ENCODE peak calls at places on chromosome 5, in four cellular contexts. One of them, this sample, is unnamed. For H3K4me1, the result is how much of the 10 kb centered on the place peaks cover.

GRCh38 chr5:177495243-177496060 is 2.0 kb downstream of the PDLIM7 start:
- DNase-seq in adipocyte: peak
- DNase-seq in right cardiac atrium: peak
- DNase-seq in upper lobe of right lung: peak
- DNase-seq in this sample: peak

GRCh38 chr5:115461506-115462290 is 82.9 kb downstream of the FEM1C start:
- DNase-seq in upper lobe of right lung: no peak
- DNase-seq in adipocyte: peak
- DNase-seq in right cardiac atrium: no peak
- DNase-seq in this sample: no peak

GRCh38 chr5:169808118-169808581 is 171.1 kb downstream of the DOCK2 start:
- DNase-seq in upper lobe of right lung: no peak
- DNase-seq in adipocyte: no peak
- DNase-seq in right cardiac atrium: no peak
- DNase-seq in this sample: peak

GRCh38 chr5:42502613-42503470 is 79.6 kb downstream of the GHR start:
- DNase-seq in adipocyte: peak
- DNase-seq in upper lobe of right lung: no peak
- DNase-seq in right cardiac atrium: no peak
- DNase-seq in this sample: no peak

GRCh38 chr5:132298305-132298704 is 4.1 kb downstream of the SLC22A4 start:
- DNase-seq in upper lobe of right lung: no peak
- DNase-seq in right cardiac atrium: no peak
- DNase-seq in adipocyte: peak
- DNase-seq in this sample: no peak

GRCh38 chr5:159240301-159240870 is 22.7 kb upstream of the UBLCP1 start:
- DNase-seq in right cardiac atrium: no peak
- DNase-seq in adipocyte: peak
- DNase-seq in upper lobe of right lung: no peak
- DNase-seq in this sample: no peak

GRCh38 chr5:173429489-173430150 is 101.4 kb upstream of the STC2 start:
- DNase-seq in upper lobe of right lung: no peak
- DNase-seq in adipocyte: no peak
- DNase-seq in right cardiac atrium: no peak
- DNase-seq in this sample: no peak

GRCh38 chr5:27594141-27594540 is 555.8 kb upstream of the CDH9 start:
- DNase-seq in upper lobe of right lung: no peak
- DNase-seq in adipocyte: no peak
- DNase-seq in right cardiac atrium: no peak
- DNase-seq in this sample: no peak

GRCh38 chr5:39668980-39669379 is 244.2 kb upstream of the DAB2 start:
- DNase-seq in adipocyte: no peak
- DNase-seq in upper lobe of right lung: no peak
- DNase-seq in right cardiac atrium: no peak
- DNase-seq in this sample: no peak

GRCh38 chr5:151454166-151454565 is 6.8 kb downstream of the SLC36A1 start:
- DNase-seq in upper lobe of right lung: no peak
- DNase-seq in adipocyte: peak
- DNase-seq in right cardiac atrium: no peak
- DNase-seq in this sample: no peak

GRCh38 chr5:73250645-73251044 is 77.7 kb downstream of the TMEM174 start:
- DNase-seq in right cardiac atrium: no peak
- DNase-seq in adipocyte: no peak
- DNase-seq in upper lobe of right lung: no peak
- DNase-seq in this sample: no peak

GRCh38 chr5:65809817-65810531 is 88.0 kb downstream of the NLN start:
- DNase-seq in right cardiac atrium: peak
- DNase-seq in upper lobe of right lung: no peak
- DNase-seq in adipocyte: peak
- DNase-seq in this sample: no peak

GRCh38 chr5:56026863-56027300 is 32.1 kb upstream of the IL6ST start:
- DNase-seq in right cardiac atrium: no peak
- DNase-seq in upper lobe of right lung: no peak
- DNase-seq in adipocyte: peak
- DNase-seq in this sample: no peak

GRCh38 chr5:14914603-14915277 is 43.2 kb upstream of the ANKH start:
- DNase-seq in right cardiac atrium: no peak
- DNase-seq in adipocyte: peak
- DNase-seq in upper lobe of right lung: no peak
- DNase-seq in this sample: no peak

GRCh38 chr5:33148076-33148501 is 292.7 kb upstream of the TARS1 start:
- DNase-seq in right cardiac atrium: peak
- DNase-seq in upper lobe of right lung: no peak
- DNase-seq in adipocyte: peak
- DNase-seq in this sample: no peak

GRCh38 chr5:80275347-80275746 is 19.5 kb upstream of the SERINC5 start:
- DNase-seq in right cardiac atrium: no peak
- DNase-seq in upper lobe of right lung: no peak
- DNase-seq in adipocyte: peak
- DNase-seq in this sample: peak

GRCh38 chr5:11903121-11903613 is 1.1 kb downstream of the CTNND2 start:
- DNase-seq in adipocyte: no peak
- DNase-seq in right cardiac atrium: no peak
- DNase-seq in upper lobe of right lung: no peak
- DNase-seq in this sample: peak

GRCh38 chr5:112419596-112420110 is 576 bp upstream of the EPB41L4A start:
- DNase-seq in right cardiac atrium: peak
- DNase-seq in upper lobe of right lung: peak
- DNase-seq in adipocyte: peak
- DNase-seq in this sample: peak

GRCh38 chr5:157564149-157564711 is 11.3 kb downstream of the ADAM19 start:
- DNase-seq in right cardiac atrium: peak
- DNase-seq in upper lobe of right lung: no peak
- DNase-seq in adipocyte: no peak
- DNase-seq in this sample: no peak

GRCh38 chr5:157560560-157560959 is 15.0 kb downstream of the ADAM19 start:
- DNase-seq in upper lobe of right lung: no peak
- DNase-seq in adipocyte: peak
- DNase-seq in right cardiac atrium: no peak
- DNase-seq in this sample: no peak

GRCh38 chr5:157562111-157562581 is 13.4 kb downstream of the ADAM19 start:
- DNase-seq in adipocyte: no peak
- DNase-seq in right cardiac atrium: peak
- DNase-seq in upper lobe of right lung: no peak
- DNase-seq in this sample: no peak

GRCh38 chr5:157561105-157561504 is 14.5 kb downstream of the ADAM19 start:
- DNase-seq in upper lobe of right lung: no peak
- DNase-seq in right cardiac atrium: peak
- DNase-seq in adipocyte: no peak
- DNase-seq in this sample: no peak

DNA sequence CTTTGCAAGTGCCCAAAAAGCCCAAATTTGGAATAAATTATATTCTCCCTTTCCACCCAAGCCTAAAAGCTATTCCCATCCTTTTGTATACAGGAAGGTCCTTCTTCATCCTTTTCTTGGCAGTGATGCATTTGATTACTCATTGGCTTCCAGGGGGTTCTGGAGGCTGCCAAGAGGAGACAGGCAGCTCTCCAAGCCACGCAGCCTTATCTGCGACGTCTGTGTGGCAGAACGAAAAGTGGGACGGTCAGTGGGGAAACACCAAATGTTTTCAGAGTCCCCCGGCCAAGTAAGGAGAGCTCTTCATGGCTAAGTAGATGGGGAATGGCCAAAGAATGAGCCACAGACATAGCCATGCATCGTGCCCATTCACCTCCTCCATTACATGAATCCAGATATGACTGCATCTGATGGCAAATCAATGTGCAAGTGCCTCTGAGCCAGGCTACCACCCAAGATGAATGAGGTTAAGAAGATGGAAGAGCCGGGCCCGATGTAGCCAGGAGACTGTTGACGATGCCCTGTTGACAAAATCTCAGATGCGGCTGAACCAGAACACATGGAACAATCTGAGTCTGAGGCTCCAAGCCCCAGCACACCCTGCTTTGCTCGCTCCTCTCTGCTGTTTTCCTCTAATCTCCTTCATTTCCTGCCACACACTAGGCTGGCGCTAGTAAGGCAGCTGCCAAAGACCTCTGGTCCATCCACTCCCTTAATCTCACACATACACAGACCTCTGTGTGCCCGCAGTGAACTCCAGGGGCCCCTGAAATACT is 12.0 kb downstream of the ADAM19 start:
- DNase-seq in adipocyte: peak
- DNase-seq in right cardiac atrium: peak
- DNase-seq in upper lobe of right lung: no peak
- DNase-seq in this sample: no peak
- H3K4me1 ChIP-seq in adipocyte: under half
- H3K4me1 ChIP-seq in right cardiac atrium: under half
- H3K4me1 ChIP-seq in upper lobe of right lung: under half
- H3K4me1 ChIP-seq in this sample: under half

DNA sequence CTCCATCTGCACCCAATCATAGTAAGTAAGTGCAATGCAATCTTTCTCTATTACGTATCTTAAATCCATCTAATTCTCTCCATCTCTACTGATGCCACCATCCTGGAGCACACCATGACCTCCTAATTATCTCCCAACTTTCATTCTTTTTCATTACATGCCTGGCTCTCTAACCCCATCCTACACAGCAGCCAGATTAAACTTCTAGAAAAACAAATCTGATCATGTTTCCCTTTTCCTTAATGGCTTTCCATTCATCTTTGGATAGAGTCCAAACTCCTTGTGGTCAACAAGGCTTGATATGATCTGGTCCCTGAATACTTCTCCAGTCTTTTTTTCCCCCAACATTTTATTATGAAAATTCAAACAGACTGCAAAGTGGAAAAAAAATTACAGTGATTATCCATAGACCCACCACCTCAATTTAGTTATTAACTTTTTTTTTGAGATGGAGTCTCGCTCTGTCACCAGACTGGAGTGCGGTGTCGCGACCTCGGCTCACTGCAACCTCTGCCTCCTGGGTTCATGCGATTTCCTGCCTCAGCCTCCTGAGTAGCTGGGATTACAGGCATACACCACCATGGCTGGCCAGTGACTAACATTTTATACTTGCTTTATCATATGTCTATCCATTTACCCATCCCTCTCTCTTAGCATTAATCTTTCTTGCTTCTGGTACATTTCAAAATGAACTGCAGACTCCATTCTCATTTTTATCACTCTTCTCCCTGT is 5.2 kb downstream of the PPP2R2B start:
- DNase-seq in adipocyte: no peak
- DNase-seq in right cardiac atrium: no peak
- DNase-seq in upper lobe of right lung: no peak
- DNase-seq in this sample: no peak
- H3K4me1 ChIP-seq in adipocyte: under half
- H3K4me1 ChIP-seq in right cardiac atrium: under half
- H3K4me1 ChIP-seq in upper lobe of right lung: under half
- H3K4me1 ChIP-seq in this sample: under half

DNA sequence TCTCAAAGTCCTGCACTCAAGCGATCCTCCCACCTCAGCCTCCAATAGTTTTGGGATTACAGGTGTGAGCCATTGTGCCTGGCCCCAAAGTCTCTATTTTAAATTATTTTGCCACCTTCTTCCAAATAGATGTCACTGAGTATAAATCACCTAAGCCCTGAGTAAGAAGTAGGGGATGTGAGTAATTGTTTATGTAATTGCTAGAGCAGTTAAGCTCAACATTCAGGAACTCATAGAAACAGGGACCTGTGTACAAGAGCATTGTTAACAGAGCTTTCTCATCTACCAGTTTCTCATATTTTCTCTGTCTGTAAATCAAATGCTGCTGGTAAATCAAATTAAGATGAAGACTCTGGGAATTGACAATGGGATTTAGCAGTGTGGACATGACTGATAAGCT is 26.3 kb downstream of the CDK7 start:
- DNase-seq in right cardiac atrium: no peak
- DNase-seq in upper lobe of right lung: no peak
- DNase-seq in adipocyte: no peak
- DNase-seq in this sample: no peak
- H3K4me1 ChIP-seq in right cardiac atrium: under half
- H3K4me1 ChIP-seq in upper lobe of right lung: under half
- H3K4me1 ChIP-seq in adipocyte: under half
- H3K4me1 ChIP-seq in this sample: under half

GRCh38 chr5:72126796-72127195 is 19.5 kb downstream of the MAP1B start:
- DNase-seq in adipocyte: peak
- DNase-seq in upper lobe of right lung: no peak
- DNase-seq in right cardiac atrium: no peak
- DNase-seq in this sample: no peak
- H3K4me1 ChIP-seq in adipocyte: half or more
- H3K4me1 ChIP-seq in upper lobe of right lung: under half
- H3K4me1 ChIP-seq in right cardiac atrium: under half
- H3K4me1 ChIP-seq in this sample: under half

GRCh38 chr5:59119480-59119879 is 536.6 kb downstream of the RAB3C start:
- DNase-seq in upper lobe of right lung: no peak
- DNase-seq in right cardiac atrium: no peak
- DNase-seq in adipocyte: no peak
- DNase-seq in this sample: no peak
- H3K4me1 ChIP-seq in upper lobe of right lung: under half
- H3K4me1 ChIP-seq in right cardiac atrium: under half
- H3K4me1 ChIP-seq in adipocyte: under half
- H3K4me1 ChIP-seq in this sample: under half

GRCh38 chr5:36066001-36066539 is 612 bp downstream of the UGT3A2 start:
- DNase-seq in upper lobe of right lung: no peak
- DNase-seq in adipocyte: no peak
- DNase-seq in right cardiac atrium: no peak
- DNase-seq in this sample: peak
- H3K4me1 ChIP-seq in upper lobe of right lung: under half
- H3K4me1 ChIP-seq in adipocyte: under half
- H3K4me1 ChIP-seq in right cardiac atrium: under half
- H3K4me1 ChIP-seq in this sample: under half

GRCh38 chr5:124700930-124701458 is 45.4 kb downstream of the ZNF608 start:
- DNase-seq in adipocyte: no peak
- DNase-seq in right cardiac atrium: no peak
- DNase-seq in upper lobe of right lung: no peak
- DNase-seq in this sample: peak

GRCh38 chr5:124701873-124702272 is 44.6 kb downstream of the ZNF608 start:
- DNase-seq in adipocyte: no peak
- DNase-seq in right cardiac atrium: no peak
- DNase-seq in upper lobe of right lung: no peak
- DNase-seq in this sample: no peak

GRCh38 chr5:124700333-124700732 is 46.1 kb downstream of the ZNF608 start:
- DNase-seq in adipocyte: no peak
- DNase-seq in upper lobe of right lung: no peak
- DNase-seq in right cardiac atrium: no peak
- DNase-seq in this sample: no peak

GRCh38 chr5:124703995-124704394 is 42.4 kb downstream of the ZNF608 start:
- DNase-seq in upper lobe of right lung: no peak
- DNase-seq in right cardiac atrium: no peak
- DNase-seq in adipocyte: no peak
- DNase-seq in this sample: no peak

DNA sequence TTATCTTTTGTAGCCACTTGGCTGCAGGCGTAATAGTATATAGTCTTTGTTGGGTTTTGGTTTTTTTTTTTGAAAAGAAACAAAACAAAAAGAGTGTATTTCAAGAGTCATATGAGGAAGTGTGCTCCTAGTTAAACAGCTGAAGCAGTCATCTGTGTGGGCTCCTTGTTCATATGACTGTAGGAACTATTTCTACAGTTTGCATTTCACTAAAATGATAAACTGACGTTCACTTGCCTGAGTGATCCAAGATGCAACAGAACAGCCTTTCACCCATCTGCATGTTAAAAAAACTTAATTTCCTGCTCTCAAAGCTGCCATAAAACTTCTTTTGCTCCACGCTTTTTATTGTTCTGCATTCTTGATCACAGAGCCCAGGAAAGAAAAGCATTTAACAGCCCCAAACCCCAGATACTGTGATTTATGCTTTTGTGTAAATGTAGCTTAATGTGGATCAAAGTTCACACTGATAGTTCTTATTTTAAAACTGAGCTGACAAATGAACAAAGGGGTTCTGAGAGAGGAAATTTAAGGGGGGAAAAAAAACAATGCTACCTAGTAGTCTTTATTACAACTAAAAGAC is 43.9 kb downstream of the ZNF608 start:
- DNase-seq in right cardiac atrium: no peak
- DNase-seq in adipocyte: no peak
- DNase-seq in upper lobe of right lung: no peak
- DNase-seq in this sample: no peak
- H3K4me1 ChIP-seq in right cardiac atrium: under half
- H3K4me1 ChIP-seq in adipocyte: under half
- H3K4me1 ChIP-seq in upper lobe of right lung: under half
- H3K4me1 ChIP-seq in this sample: half or more

GRCh38 chr5:191036-191948 is at the start of gene LRRC14B:
- DNase-seq in upper lobe of right lung: peak
- DNase-seq in adipocyte: no peak
- DNase-seq in right cardiac atrium: peak
- DNase-seq in this sample: no peak
- H3K4me1 ChIP-seq in upper lobe of right lung: under half
- H3K4me1 ChIP-seq in adipocyte: under half
- H3K4me1 ChIP-seq in right cardiac atrium: under half
- H3K4me1 ChIP-seq in this sample: under half

This sample was measured in neural progenitor cell.